ENCODE peak calls at places on chromosomes 5 and 9, in six cellular contexts. N is left ventricle myocardium inferior, G is astrocyte, T is OCI-LY7, A is body of pancreas, O is tibial nerve. B is an unnamed sample. For H3K4me1, the result is how much of the 10 kb centered on the place peaks cover.

GRCh38 chr9:16074962-16075361 is 522.1 kb downstream of the CCDC171 start:
- DNase-seq in A (no peak), T (no peak), O (no peak), N (no peak), G (peak), B (no peak)

GRCh38 chr9:6645153-6646027 is at the start of gene GLDC:
- DNase-seq in N (peak), G (no peak), O (no peak), A (peak), T (no peak), B (peak)

GRCh38 chr5:92364986-92365550 is 982.0 kb upstream of the ARRDC3 start:
- DNase-seq in O (no peak), T (no peak), A (no peak), N (no peak), G (peak), B (no peak)

GRCh38 chr9:37903831-37904646 is at the start of gene SLC25A51:
- DNase-seq in O (peak), T (peak), N (peak), A (peak), G (peak), B (peak)

GRCh38 chr5:73789851-73790281 is 163.9 kb downstream of the ARHGEF28 start:
- DNase-seq in G (peak), A (no peak), T (no peak), O (no peak), N (no peak), B (no peak)

GRCh38 chr5:91049800-91050199 is 333.3 kb downstream of the ARRDC3 start:
- DNase-seq in G (peak), A (no peak), T (no peak), N (no peak), O (no peak), B (no peak)

GRCh38 chr9:73042155-73042554 is 89.3 kb upstream of the ALDH1A1 start:
- DNase-seq in O (no peak), G (peak), A (no peak), T (no peak), N (no peak), B (no peak)

GRCh38 chr5:122756263-122756911 is 18.5 kb upstream of the SNX2 start:
- DNase-seq in T (peak), G (peak), N (no peak), A (no peak), O (no peak), B (no peak)

GRCh38 chr9:79360387-79361347 is 211.1 kb upstream of the TLE4 start:
- DNase-seq in O (no peak), G (peak), A (no peak), N (no peak), T (no peak), B (no peak)

GRCh38 chr9:116383956-116384355 is 230.4 kb downstream of the PAPPA start:
- DNase-seq in T (no peak), O (no peak), G (no peak), A (no peak), N (no peak), B (no peak)

GRCh38 chr9:114538241-114538640 is 33.0 kb upstream of the WHRN start:
- DNase-seq in A (no peak), O (no peak), T (peak), N (no peak), G (no peak), B (no peak)

GRCh38 chr5:80871541-80871961 is 88.6 kb upstream of the RASGRF2 start:
- DNase-seq in N (no peak), A (no peak), O (no peak), G (peak), T (no peak), B (no peak)

GRCh38 chr5:161027763-161028162 is 175.8 kb upstream of the ATP10B start:
- DNase-seq in O (no peak), N (no peak), A (no peak), G (no peak), T (no peak), B (no peak)

GRCh38 chr9:97516111-97516510 is 14.6 kb downstream of the TMOD1 start:
- DNase-seq in O (no peak), A (no peak), T (no peak), N (no peak), G (no peak), B (no peak)

GRCh38 chr5:50807661-50808060 is 141.2 kb downstream of the PARP8 start:
- DNase-seq in A (no peak), T (no peak), G (peak), O (no peak), N (no peak), B (no peak)

GRCh38 chr9:106875548-106875947 is 12.6 kb downstream of the ZNF462 start:
- DNase-seq in A (no peak), N (no peak), T (no peak), G (no peak), O (no peak), B (no peak)

GRCh38 chr5:173488144-173488543 is 128.3 kb downstream of the BOD1 start:
- DNase-seq in A (no peak), N (no peak), G (no peak), T (no peak), O (no peak), B (no peak)

GRCh38 chr5:157857821-157858526 is 971 bp downstream of the CLINT1 start:
- DNase-seq in G (peak), O (no peak), T (peak), N (no peak), A (no peak), B (no peak)

GRCh38 chr9:83708515-83709158 is 879 bp upstream of the UBQLN1 start:
- DNase-seq in O (peak), T (peak), N (peak), A (peak), G (peak), B (peak)

GRCh38 chr5:172508471-172509404 is 54.4 kb upstream of the SH3PXD2B start:
- DNase-seq in A (no peak), G (no peak), T (no peak), N (no peak), O (no peak), B (peak)

GRCh38 chr9:115385383-115386122 is 267.6 kb upstream of the TNC start:
- DNase-seq in T (no peak), O (no peak), N (no peak), G (no peak), A (no peak), B (no peak)

GRCh38 chr9:136754626-136755284 is 3.3 kb downstream of the LCN8 start:
- DNase-seq in N (no peak), O (no peak), T (no peak), A (no peak), G (no peak), B (no peak)
- H3K4me1 ChIP-seq in N (under half), O (under half), T (under half), A (under half), G (under half), B (under half)

DNA sequence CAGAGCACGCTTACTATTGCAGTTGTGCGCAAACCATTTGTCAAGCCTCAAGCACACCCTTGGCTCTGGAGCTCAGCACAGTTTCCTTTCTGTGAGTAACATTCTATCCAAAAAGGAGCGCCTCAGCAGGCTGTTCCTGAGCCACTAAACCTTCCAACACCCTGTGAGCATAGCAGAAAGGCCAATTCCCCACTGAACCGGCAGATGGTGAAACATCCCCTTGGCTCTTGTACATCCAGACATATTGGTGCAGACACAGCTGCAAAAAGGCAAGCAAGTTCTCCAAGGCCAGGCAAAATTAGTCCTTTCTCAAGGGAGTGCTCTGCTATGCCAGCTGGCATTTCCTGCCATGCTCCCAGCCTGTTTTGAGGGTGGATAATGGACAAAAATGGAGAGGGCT is 44.1 kb upstream of the CEMIP2 start:
- DNase-seq in O (no peak), G (no peak), A (no peak), T (peak), N (peak), B (no peak)
- TF ChIP-seq CTCF in O (no peak), G (no peak), A (no peak), T (peak), N (no peak), B (no peak)

GRCh38 chr5:141403387-141403786 is 809 bp downstream of the PCDHGA9 start:
- DNase-seq in N (no peak), A (no peak), O (no peak), G (no peak), T (no peak), B (no peak)

GRCh38 chr5:141398608-141399007 is 861 bp downstream of the PCDHGB5 start:
- DNase-seq in T (no peak), A (no peak), O (no peak), G (no peak), N (no peak), B (no peak)

GRCh38 chr5:141399555-141400258 is 2.0 kb downstream of the PCDHGB5 start:
- DNase-seq in O (no peak), A (no peak), T (no peak), G (no peak), N (no peak), B (no peak)

GRCh38 chr5:141402553-141403328 is at the start of gene PCDHGA9:
- DNase-seq in N (no peak), G (no peak), O (no peak), T (no peak), A (no peak), B (no peak)
- H3K4me3 ChIP-seq in N (peak), G (peak), O (no peak), T (no peak), A (no peak), B (peak)

GRCh38 chr9:128420060-128420650 is 502 bp upstream of the CERCAM start:
- DNase-seq in T (peak), O (peak), G (no peak), A (peak), N (peak), B (peak)

GRCh38 chr9:128421474-128422010 is 885 bp downstream of the CERCAM start:
- DNase-seq in N (peak), G (no peak), O (no peak), A (peak), T (no peak), B (no peak)

GRCh38 chr9:128420651-128421473 is at the start of gene CERCAM:
- DNase-seq in O (peak), A (peak), G (no peak), N (peak), T (peak), B (peak)

GRCh38 chr9:128424268-128424780 is 3.7 kb downstream of the CERCAM start:
- DNase-seq in N (no peak), T (no peak), O (no peak), G (no peak), A (no peak), B (no peak)

GRCh38 chr9:128422783-128423150 is 2.1 kb downstream of the CERCAM start:
- DNase-seq in T (no peak), O (no peak), A (no peak), G (no peak), N (no peak), B (no peak)
- H3K4me1 ChIP-seq in T (under half), O (under half), A (under half), G (under half), N (under half), B (under half)

B was measured in lung.